ENCODE peak calls at places on chromosomes 11 and 22, in six cellular contexts. Z is GM23248, K is neural progenitor cell, S is GM23338, C is PC-3, G is MM.1S. O is an unnamed sample.

GRCh38 chr22:49429066-49429465 is 398.6 kb downstream of the BRD1 start:
- DNase-seq in S (no peak), C (no peak), Z (no peak), K (peak; percentile 32), G (no peak), O (no peak)

GRCh38 chr22:45007247-45007945 is 2.4 kb downstream of the PHF21B start:
- DNase-seq in S (peak; percentile 87), C (no peak), Z (peak; percentile 43), K (peak; percentile 96), G (no peak), O (no peak)

GRCh38 chr11:86497836-86498235 is 123.1 kb downstream of the CCDC81 start:
- DNase-seq in S (no peak), Z (no peak), G (no peak), C (no peak), K (no peak), O (no peak)

GRCh38 chr22:48603621-48604320 is 1223.9 kb downstream of the BRD1 start:
- DNase-seq in S (no peak), Z (no peak), C (no peak), G (no peak), K (no peak), O (no peak)

GRCh38 chr11:47538741-47539575 is 14.0 kb downstream of the CELF1 start:
- DNase-seq in Z (no peak), S (no peak), K (peak; percentile 31), G (no peak), C (no peak), O (no peak)

GRCh38 chr22:30893434-30894370 is 74.9 kb downstream of the MORC2 start:
- DNase-seq in G (no peak), C (no peak), Z (no peak), K (no peak), S (no peak), O (no peak)

GRCh38 chr11:69320756-69321741 is 27.1 kb downstream of the MYEOV start:
- DNase-seq in C (peak; percentile 80), S (no peak), G (no peak), Z (peak; percentile 47), K (no peak), O (peak; percentile 52)

GRCh38 chr11:36493332-36493731 is 16.7 kb downstream of the TRAF6 start:
- DNase-seq in S (no peak), K (no peak), G (no peak), C (no peak), Z (no peak), O (no peak)

GRCh38 chr11:73047773-73048371 is 94.2 kb downstream of the FCHSD2 start:
- DNase-seq in G (peak; percentile 50), S (peak; percentile 9), K (no peak), Z (no peak), C (peak; percentile 26), O (no peak)

GRCh38 chr11:9315078-9315688 is 790 bp upstream of the TMEM41B start:
- DNase-seq in G (peak; percentile 18), C (no peak), S (no peak), K (peak; percentile 40), Z (no peak), O (no peak)

GRCh38 chr11:130145975-130146776 is 13.4 kb upstream of the ST14 start:
- DNase-seq in S (peak; percentile 95), C (peak; percentile 99), K (no peak), G (peak; percentile 91), Z (peak; percentile 64), O (peak; percentile 97)

GRCh38 chr22:27110985-27111451 is 453.6 kb downstream of the MIAT start:
- DNase-seq in S (peak; percentile 40), C (no peak), Z (peak; percentile 50), K (peak; percentile 36), G (no peak), O (peak; percentile 19)

GRCh38 chr11:108680267-108680666 is 15.4 kb downstream of the DDX10 start:
- DNase-seq in S (no peak), K (no peak), G (no peak), Z (no peak), C (no peak), O (no peak)

GRCh38 chr11:65892661-65893317 is 2.3 kb downstream of the CCDC85B start:
- DNase-seq in S (no peak), C (peak; percentile 47), K (no peak), G (no peak), Z (no peak), O (no peak)

GRCh38 chr11:11382858-11383532 is 29.9 kb upstream of the CSNK2A3 start:
- DNase-seq in Z (no peak), C (no peak), S (no peak), K (peak; percentile 21), G (no peak), O (no peak)

GRCh38 chr22:30867746-30868662 is 100.6 kb downstream of the MORC2 start:
- DNase-seq in S (no peak), Z (no peak), K (no peak), C (no peak), G (no peak), O (no peak)

GRCh38 chr11:126328938-126329643 is 25.2 kb downstream of the DCPS start:
- DNase-seq in K (no peak), S (no peak), G (no peak), C (no peak), Z (no peak), O (no peak)

GRCh38 chr22:32771761-32772160 is 29.7 kb upstream of the TIMP3 start:
- DNase-seq in Z (no peak), C (no peak), G (no peak), S (no peak), K (no peak), O (no peak)

GRCh38 chr11:75462117-75462653 is 29.2 kb upstream of the KLHL35 start:
- DNase-seq in Z (no peak), S (peak; percentile 56), K (peak; percentile 86), C (no peak), G (no peak), O (no peak)

GRCh38 chr22:30717331-30717921 is 22.8 kb downstream of the OSBP2 start:
- DNase-seq in G (no peak), S (no peak), Z (peak; percentile 91), C (peak; percentile 88), K (no peak), O (peak; percentile 52)

GRCh38 chr11:44145011-44145777 is 49.7 kb downstream of the EXT2 start:
- DNase-seq in K (no peak), S (no peak), C (peak; percentile 9), G (no peak), Z (peak; percentile 32), O (no peak)

GRCh38 chr22:39439170-39439569 is 17.6 kb upstream of the MGAT3 start:
- DNase-seq in G (no peak), K (no peak), C (peak; percentile 58), Z (peak; percentile 61), S (no peak), O (no peak)
- H3F3A ChIP-seq in G (peaks cover 29% of the 10 kb centered on the region), K (peaks cover 5% of the 10 kb centered on the region), C (no peaks in the 10 kb centered on the region), Z (no peaks in the 10 kb centered on the region), S (peaks cover 5% of the 10 kb centered on the region), O (peaks cover 3% of the 10 kb centered on the region)

GRCh38 chr11:368414-369335 is 624 bp upstream of the B4GALNT4 start:
- DNase-seq in C (peak; percentile 22), Z (peak; percentile 60), K (peak; percentile 65), G (no peak), S (no peak), O (no peak)

GRCh38 chr11:371716-372590 is 2.7 kb downstream of the B4GALNT4 start:
- DNase-seq in S (no peak), G (no peak), K (no peak), C (no peak), Z (no peak), O (no peak)

GRCh38 chr11:371051-371450 is 1.8 kb downstream of the B4GALNT4 start:
- DNase-seq in K (no peak), C (no peak), G (no peak), S (no peak), Z (no peak), O (no peak)

GRCh38 chr11:369336-370018 is at the start of gene B4GALNT4:
- DNase-seq in G (no peak), C (peak; percentile 43), Z (peak; percentile 76), K (peak; percentile 78), S (peak; percentile 67), O (no peak)

DNA sequence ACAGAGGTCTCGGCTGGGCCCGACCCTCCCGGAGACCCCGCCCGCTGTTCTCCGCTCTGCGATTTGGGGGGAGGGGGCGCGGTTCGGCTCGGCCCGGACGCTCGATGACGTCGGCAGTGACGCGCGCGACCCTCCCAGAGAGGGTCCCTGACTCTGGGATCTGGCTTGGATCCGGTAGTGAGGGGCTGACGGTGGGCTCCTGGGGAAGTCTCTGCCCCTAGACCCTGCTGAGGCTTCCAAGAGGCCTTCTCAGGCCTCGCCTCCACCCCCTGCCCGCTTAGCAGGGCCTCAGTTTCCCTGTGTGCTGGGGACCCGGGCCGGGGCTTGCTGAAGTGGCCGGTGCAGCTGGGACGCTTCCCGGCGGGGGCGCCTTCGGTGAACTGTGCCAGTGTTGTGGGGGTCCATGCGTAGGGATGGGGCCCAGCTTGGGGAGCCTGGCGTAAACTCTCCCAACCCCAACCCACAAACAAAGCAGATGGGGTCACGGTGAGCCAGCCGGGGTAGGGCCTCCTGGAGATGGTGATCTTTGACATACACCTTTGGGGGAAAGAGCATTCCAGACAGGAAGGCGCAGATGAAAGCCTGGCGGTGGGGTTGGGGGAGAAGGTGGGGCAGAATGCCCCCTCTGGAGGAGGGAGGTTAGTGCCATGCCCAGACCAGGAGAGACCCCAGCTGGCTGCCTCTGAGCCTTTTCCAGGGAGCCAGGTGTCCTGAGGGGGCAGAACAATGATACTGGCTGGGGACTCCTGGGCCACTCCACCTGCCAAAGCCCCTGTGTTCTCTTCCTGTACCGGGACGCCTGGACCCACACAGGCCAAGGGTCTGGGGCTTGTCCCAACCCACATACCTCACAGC is 1.0 kb downstream of the B4GALNT4 start:
- DNase-seq in G (no peak), Z (no peak), C (no peak), K (peak; percentile 82), S (peak; percentile 82), O (no peak)
- TF ChIP-seq EZH2 in G (no peak), Z (no peak), C (no peak), K (no peak), S (no peak), O (no peak)

GRCh38 chr11:106152013-106152412 is 74.6 kb downstream of the AASDHPPT start:
- DNase-seq in G (no peak), C (peak; percentile 58), K (no peak), Z (peak; percentile 62), S (peak; percentile 51), O (no peak)

GRCh38 chr11:106156290-106156937 is 79.0 kb downstream of the AASDHPPT start:
- DNase-seq in C (peak; percentile 76), S (peak; percentile 72), Z (peak; percentile 82), K (peak; percentile 49), G (peak; percentile 50), O (peak; percentile 3)

GRCh38 chr11:106152824-106153223 is 75.4 kb downstream of the AASDHPPT start:
- DNase-seq in S (no peak), Z (peak; percentile 67), G (no peak), C (peak; percentile 35), K (no peak), O (no peak)
- H3K27ac ChIP-seq in S (no peak overlapping the region), Z (peak overlapping the region; percentile 42), G (no peak overlapping the region), C (no peak overlapping the region), K (no peak overlapping the region), O (no peak overlapping the region)

GRCh38 chr11:13023423-13023822 is 14.3 kb downstream of the RASSF10 start:
- DNase-seq in C (no peak), S (no peak), K (no peak), Z (no peak), G (no peak), O (no peak)
- H3F3A ChIP-seq in C (no peaks in the 10 kb centered on the region), S (no peaks in the 10 kb centered on the region), K (no peaks in the 10 kb centered on the region), Z (no peaks in the 10 kb centered on the region), G (no peaks in the 10 kb centered on the region), O (no peaks in the 10 kb centered on the region)

O was measured in PC-9.